ENCODE peak calls at places on chromosome 5, in ten cellular contexts. One of them, this sample, is unnamed. For H3K9me3, the result is how much of the 10 kb centered on the place peaks cover.

GRCh38 chr5:118243068-118243467 is 745.3 kb downstream of the DTWD2 start:
- DNase-seq in transverse colon: no peak
- DNase-seq in vagina: no peak
- DNase-seq in ovary: no peak
- DNase-seq in tibial nerve: no peak
- DNase-seq in thoracic aorta: no peak
- DNase-seq in CD8-positive, alpha-beta T cell: no peak
- DNase-seq in aorta: no peak
- DNase-seq in IMR-90: no peak
- DNase-seq in A549: no peak
- DNase-seq in this sample: no peak

GRCh38 chr5:31952034-31952433 is 222.1 kb downstream of the GOLPH3 start:
- DNase-seq in transverse colon: no peak
- DNase-seq in CD8-positive, alpha-beta T cell: no peak
- DNase-seq in tibial nerve: no peak
- DNase-seq in vagina: no peak
- DNase-seq in thoracic aorta: no peak
- DNase-seq in IMR-90: no peak
- DNase-seq in aorta: no peak
- DNase-seq in ovary: no peak
- DNase-seq in A549: no peak
- DNase-seq in this sample: no peak

GRCh38 chr5:132294728-132295504 is 722 bp downstream of the SLC22A4 start:
- DNase-seq in CD8-positive, alpha-beta T cell: peak
- DNase-seq in thoracic aorta: peak
- DNase-seq in IMR-90: peak
- DNase-seq in aorta: peak
- DNase-seq in ovary: peak
- DNase-seq in vagina: peak
- DNase-seq in transverse colon: peak
- DNase-seq in A549: peak
- DNase-seq in tibial nerve: no peak
- DNase-seq in this sample: peak

GRCh38 chr5:68656936-68657857 is 436.6 kb upstream of the SLC30A5 start:
- DNase-seq in IMR-90: no peak
- DNase-seq in ovary: no peak
- DNase-seq in transverse colon: no peak
- DNase-seq in aorta: no peak
- DNase-seq in vagina: no peak
- DNase-seq in thoracic aorta: no peak
- DNase-seq in tibial nerve: no peak
- DNase-seq in A549: no peak
- DNase-seq in CD8-positive, alpha-beta T cell: no peak
- DNase-seq in this sample: no peak

GRCh38 chr5:131277875-131278795 is 14.3 kb downstream of the CDC42SE2 start:
- DNase-seq in IMR-90: peak
- DNase-seq in ovary: no peak
- DNase-seq in CD8-positive, alpha-beta T cell: no peak
- DNase-seq in tibial nerve: no peak
- DNase-seq in vagina: no peak
- DNase-seq in thoracic aorta: no peak
- DNase-seq in transverse colon: no peak
- DNase-seq in aorta: no peak
- DNase-seq in A549: no peak
- DNase-seq in this sample: no peak

GRCh38 chr5:118931564-118931963 is 56.8 kb downstream of the DTWD2 start:
- DNase-seq in A549: no peak
- DNase-seq in IMR-90: no peak
- DNase-seq in CD8-positive, alpha-beta T cell: no peak
- DNase-seq in tibial nerve: no peak
- DNase-seq in aorta: no peak
- DNase-seq in ovary: no peak
- DNase-seq in vagina: no peak
- DNase-seq in transverse colon: no peak
- DNase-seq in thoracic aorta: no peak
- DNase-seq in this sample: no peak

GRCh38 chr5:36150676-36151433 is 832 bp downstream of the LMBRD2 start:
- DNase-seq in ovary: peak
- DNase-seq in vagina: no peak
- DNase-seq in IMR-90: peak
- DNase-seq in CD8-positive, alpha-beta T cell: peak
- DNase-seq in transverse colon: peak
- DNase-seq in A549: peak
- DNase-seq in tibial nerve: no peak
- DNase-seq in thoracic aorta: no peak
- DNase-seq in aorta: peak
- DNase-seq in this sample: peak

GRCh38 chr5:65172486-65173129 is 309.1 kb downstream of the ADAMTS6 start:
- DNase-seq in tibial nerve: no peak
- DNase-seq in IMR-90: peak
- DNase-seq in A549: no peak
- DNase-seq in vagina: no peak
- DNase-seq in transverse colon: no peak
- DNase-seq in CD8-positive, alpha-beta T cell: no peak
- DNase-seq in aorta: no peak
- DNase-seq in thoracic aorta: no peak
- DNase-seq in ovary: no peak
- DNase-seq in this sample: no peak

GRCh38 chr5:53730938-53731337 is 170.5 kb downstream of the NDUFS4 start:
- DNase-seq in A549: no peak
- DNase-seq in ovary: no peak
- DNase-seq in IMR-90: no peak
- DNase-seq in thoracic aorta: no peak
- DNase-seq in aorta: no peak
- DNase-seq in vagina: no peak
- DNase-seq in CD8-positive, alpha-beta T cell: no peak
- DNase-seq in transverse colon: no peak
- DNase-seq in tibial nerve: no peak
- DNase-seq in this sample: no peak

GRCh38 chr5:144102979-144103378 is 67.5 kb downstream of the YIPF5 start:
- DNase-seq in tibial nerve: no peak
- DNase-seq in A549: no peak
- DNase-seq in vagina: no peak
- DNase-seq in CD8-positive, alpha-beta T cell: no peak
- DNase-seq in IMR-90: no peak
- DNase-seq in aorta: no peak
- DNase-seq in thoracic aorta: no peak
- DNase-seq in transverse colon: no peak
- DNase-seq in ovary: no peak
- DNase-seq in this sample: no peak

GRCh38 chr5:171412186-171412585 is 7.3 kb upstream of the FGF18 start:
- DNase-seq in A549: no peak
- DNase-seq in transverse colon: no peak
- DNase-seq in thoracic aorta: no peak
- DNase-seq in vagina: no peak
- DNase-seq in ovary: no peak
- DNase-seq in IMR-90: no peak
- DNase-seq in CD8-positive, alpha-beta T cell: no peak
- DNase-seq in tibial nerve: no peak
- DNase-seq in aorta: no peak
- DNase-seq in this sample: no peak

GRCh38 chr5:33072296-33072695 is 361.2 kb downstream of the NPR3 start:
- DNase-seq in thoracic aorta: no peak
- DNase-seq in CD8-positive, alpha-beta T cell: no peak
- DNase-seq in vagina: no peak
- DNase-seq in transverse colon: no peak
- DNase-seq in tibial nerve: no peak
- DNase-seq in IMR-90: no peak
- DNase-seq in A549: no peak
- DNase-seq in ovary: no peak
- DNase-seq in aorta: no peak
- DNase-seq in this sample: no peak

GRCh38 chr5:16542275-16542674 is 74.5 kb downstream of the RETREG1 start:
- DNase-seq in CD8-positive, alpha-beta T cell: no peak
- DNase-seq in tibial nerve: no peak
- DNase-seq in aorta: no peak
- DNase-seq in ovary: no peak
- DNase-seq in transverse colon: no peak
- DNase-seq in vagina: no peak
- DNase-seq in IMR-90: no peak
- DNase-seq in thoracic aorta: no peak
- DNase-seq in A549: no peak
- DNase-seq in this sample: no peak

GRCh38 chr5:23506329-23507236 is 826 bp upstream of the PRDM9 start:
- DNase-seq in vagina: no peak
- DNase-seq in CD8-positive, alpha-beta T cell: no peak
- DNase-seq in IMR-90: no peak
- DNase-seq in A549: peak
- DNase-seq in aorta: no peak
- DNase-seq in thoracic aorta: no peak
- DNase-seq in transverse colon: no peak
- DNase-seq in tibial nerve: no peak
- DNase-seq in ovary: no peak
- DNase-seq in this sample: no peak

GRCh38 chr5:35651002-35651756 is 33.5 kb downstream of the SPEF2 start:
- DNase-seq in vagina: no peak
- DNase-seq in tibial nerve: peak
- DNase-seq in thoracic aorta: no peak
- DNase-seq in CD8-positive, alpha-beta T cell: peak
- DNase-seq in A549: peak
- DNase-seq in transverse colon: peak
- DNase-seq in ovary: no peak
- DNase-seq in IMR-90: peak
- DNase-seq in aorta: no peak
- DNase-seq in this sample: no peak

GRCh38 chr5:56054651-56055050 is 59.9 kb upstream of the IL6ST start:
- DNase-seq in aorta: no peak
- DNase-seq in vagina: no peak
- DNase-seq in IMR-90: peak
- DNase-seq in transverse colon: no peak
- DNase-seq in ovary: no peak
- DNase-seq in A549: no peak
- DNase-seq in thoracic aorta: no peak
- DNase-seq in CD8-positive, alpha-beta T cell: no peak
- DNase-seq in tibial nerve: no peak
- DNase-seq in this sample: no peak

GRCh38 chr5:38443390-38443789 is 113.1 kb downstream of the LIFR start:
- DNase-seq in IMR-90: no peak
- DNase-seq in CD8-positive, alpha-beta T cell: no peak
- DNase-seq in aorta: no peak
- DNase-seq in transverse colon: no peak
- DNase-seq in thoracic aorta: no peak
- DNase-seq in ovary: no peak
- DNase-seq in A549: no peak
- DNase-seq in tibial nerve: no peak
- DNase-seq in vagina: no peak
- DNase-seq in this sample: no peak

DNA sequence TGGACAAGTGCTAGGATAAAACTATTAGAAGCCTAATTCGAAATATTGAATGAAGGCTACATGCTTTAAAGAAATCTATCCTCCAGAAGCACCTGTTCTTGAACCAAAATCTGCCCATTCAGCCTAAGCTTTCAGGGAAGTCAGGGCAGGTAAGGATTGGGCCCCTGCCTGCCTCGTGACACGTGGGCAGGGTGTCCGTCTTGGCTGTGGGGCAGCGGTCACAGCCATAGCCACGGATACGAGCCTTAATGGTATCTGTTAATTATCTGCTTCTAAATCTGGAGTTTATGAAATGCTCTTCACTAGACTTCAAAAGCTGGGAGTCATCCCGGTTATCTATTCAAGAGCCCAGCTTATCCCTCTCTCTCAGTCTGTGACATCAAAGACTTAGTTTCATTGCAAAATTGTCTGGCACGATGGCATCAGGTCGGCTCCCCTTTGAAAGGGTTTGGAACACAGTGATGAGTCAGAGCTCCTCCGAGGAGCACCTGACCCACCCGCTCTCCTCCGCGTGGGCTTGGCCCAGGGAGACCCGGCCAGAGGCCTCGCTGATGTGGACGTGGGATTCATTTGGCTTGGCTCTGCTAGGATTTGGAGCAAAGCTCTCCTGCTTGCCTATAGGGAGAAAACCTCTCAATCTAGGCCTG is 135.9 kb downstream of the MACROH2A1 start:
- DNase-seq in thoracic aorta: no peak
- DNase-seq in transverse colon: no peak
- DNase-seq in ovary: no peak
- DNase-seq in tibial nerve: no peak
- DNase-seq in A549: peak
- DNase-seq in CD8-positive, alpha-beta T cell: no peak
- DNase-seq in vagina: no peak
- DNase-seq in aorta: no peak
- DNase-seq in IMR-90: no peak
- DNase-seq in this sample: no peak
- H3K4me3 ChIP-seq in thoracic aorta: no peak
- H3K4me3 ChIP-seq in transverse colon: no peak
- H3K4me3 ChIP-seq in ovary: no peak
- H3K4me3 ChIP-seq in tibial nerve: no peak
- H3K4me3 ChIP-seq in A549: no peak
- H3K4me3 ChIP-seq in CD8-positive, alpha-beta T cell: no peak
- H3K4me3 ChIP-seq in vagina: no peak
- H3K4me3 ChIP-seq in aorta: no peak
- H3K4me3 ChIP-seq in IMR-90: no peak
- H3K4me3 ChIP-seq in this sample: no peak

GRCh38 chr5:150931368-150931965 is 26.7 kb upstream of the ZNF300 start:
- DNase-seq in A549: no peak
- DNase-seq in aorta: no peak
- DNase-seq in ovary: no peak
- DNase-seq in thoracic aorta: no peak
- DNase-seq in transverse colon: no peak
- DNase-seq in CD8-positive, alpha-beta T cell: no peak
- DNase-seq in vagina: no peak
- DNase-seq in tibial nerve: no peak
- DNase-seq in IMR-90: no peak
- DNase-seq in this sample: no peak
- H3K9me3 ChIP-seq in A549: half or more
- H3K9me3 ChIP-seq in aorta: under half
- H3K9me3 ChIP-seq in ovary: under half
- H3K9me3 ChIP-seq in thoracic aorta: half or more
- H3K9me3 ChIP-seq in transverse colon: half or more
- H3K9me3 ChIP-seq in CD8-positive, alpha-beta T cell: under half
- H3K9me3 ChIP-seq in vagina: half or more
- H3K9me3 ChIP-seq in tibial nerve: half or more
- H3K9me3 ChIP-seq in IMR-90: under half
- H3K9me3 ChIP-seq in this sample: half or more

GRCh38 chr5:111532873-111533272 is 20.5 kb upstream of the STARD4 start:
- DNase-seq in transverse colon: no peak
- DNase-seq in vagina: no peak
- DNase-seq in ovary: no peak
- DNase-seq in aorta: no peak
- DNase-seq in thoracic aorta: no peak
- DNase-seq in tibial nerve: no peak
- DNase-seq in A549: no peak
- DNase-seq in CD8-positive, alpha-beta T cell: no peak
- DNase-seq in IMR-90: no peak
- DNase-seq in this sample: no peak
- H3K4me3 ChIP-seq in transverse colon: no peak
- H3K4me3 ChIP-seq in vagina: no peak
- H3K4me3 ChIP-seq in ovary: no peak
- H3K4me3 ChIP-seq in aorta: no peak
- H3K4me3 ChIP-seq in thoracic aorta: peak
- H3K4me3 ChIP-seq in tibial nerve: no peak
- H3K4me3 ChIP-seq in A549: no peak
- H3K4me3 ChIP-seq in CD8-positive, alpha-beta T cell: no peak
- H3K4me3 ChIP-seq in IMR-90: no peak
- H3K4me3 ChIP-seq in this sample: no peak

DNA sequence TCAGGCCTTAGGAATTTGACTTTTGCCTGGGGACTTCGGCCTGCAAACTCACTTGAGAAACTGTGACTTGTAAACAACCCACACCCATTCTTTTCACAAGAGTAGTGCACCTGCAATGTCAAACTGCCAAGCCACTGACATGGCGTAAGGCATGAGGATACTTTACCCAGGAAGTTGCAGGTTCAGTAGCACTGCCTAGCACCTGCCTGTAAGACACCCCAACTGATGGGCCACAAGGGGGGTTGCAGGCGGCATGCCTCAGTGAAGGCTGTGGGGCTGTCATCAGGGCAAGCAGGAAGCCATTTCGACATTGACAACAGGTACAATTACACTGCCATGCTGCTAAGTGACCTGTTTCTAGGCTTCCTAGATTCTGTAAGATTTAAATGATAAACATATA is 41.3 kb upstream of the RASGEF1C start:
- DNase-seq in transverse colon: no peak
- DNase-seq in vagina: no peak
- DNase-seq in tibial nerve: no peak
- DNase-seq in IMR-90: no peak
- DNase-seq in CD8-positive, alpha-beta T cell: no peak
- DNase-seq in thoracic aorta: no peak
- DNase-seq in ovary: no peak
- DNase-seq in aorta: no peak
- DNase-seq in A549: no peak
- DNase-seq in this sample: no peak
- H3K9me3 ChIP-seq in transverse colon: under half
- H3K9me3 ChIP-seq in vagina: under half
- H3K9me3 ChIP-seq in tibial nerve: half or more
- H3K9me3 ChIP-seq in IMR-90: half or more
- H3K9me3 ChIP-seq in CD8-positive, alpha-beta T cell: under half
- H3K9me3 ChIP-seq in thoracic aorta: half or more
- H3K9me3 ChIP-seq in ovary: under half
- H3K9me3 ChIP-seq in aorta: under half
- H3K9me3 ChIP-seq in A549: half or more
- H3K9me3 ChIP-seq in this sample: half or more